ENCODE peak calls at places on chromosomes 6 and 20, in four cellular contexts. One of them, this sample, is unnamed.

GRCh38 chr20:32961956-32962517 is 42.2 kb downstream of the SUN5 start:
- DNase-seq in naive thymus-derived CD4-positive, alpha-beta T cell: no peak
- DNase-seq in LNCaP clone FGC: no peak
- DNase-seq in hepatocyte: peak; percentile 4
- DNase-seq in this sample: no peak

GRCh38 chr20:13231031-13231752 is 10.1 kb downstream of the ISM1 start:
- DNase-seq in naive thymus-derived CD4-positive, alpha-beta T cell: peak; percentile 78
- DNase-seq in LNCaP clone FGC: no peak
- DNase-seq in hepatocyte: no peak
- DNase-seq in this sample: peak; percentile 52

GRCh38 chr6:3324262-3324942 is 65.7 kb downstream of the PSMG4 start:
- DNase-seq in naive thymus-derived CD4-positive, alpha-beta T cell: no peak
- DNase-seq in LNCaP clone FGC: no peak
- DNase-seq in hepatocyte: peak; percentile 51
- DNase-seq in this sample: peak; percentile 81

GRCh38 chr20:12824353-12824752 is 184.4 kb upstream of the SPTLC3 start:
- DNase-seq in naive thymus-derived CD4-positive, alpha-beta T cell: no peak
- DNase-seq in LNCaP clone FGC: no peak
- DNase-seq in hepatocyte: no peak
- DNase-seq in this sample: no peak

GRCh38 chr20:9617940-9618339 is 103.5 kb downstream of the LAMP5 start:
- DNase-seq in naive thymus-derived CD4-positive, alpha-beta T cell: no peak
- DNase-seq in LNCaP clone FGC: peak; percentile 71
- DNase-seq in hepatocyte: peak; percentile 74
- DNase-seq in this sample: no peak

GRCh38 chr20:5480824-5481600 is 164.3 kb upstream of the PROKR2 start:
- DNase-seq in naive thymus-derived CD4-positive, alpha-beta T cell: no peak
- DNase-seq in LNCaP clone FGC: no peak
- DNase-seq in hepatocyte: no peak
- DNase-seq in this sample: no peak

GRCh38 chr6:3351837-3352524 is 93.2 kb downstream of the PSMG4 start:
- DNase-seq in naive thymus-derived CD4-positive, alpha-beta T cell: no peak
- DNase-seq in LNCaP clone FGC: no peak
- DNase-seq in hepatocyte: no peak
- DNase-seq in this sample: no peak

GRCh38 chr6:129709451-129709908 is 497 bp downstream of the ARHGAP18 start:
- DNase-seq in naive thymus-derived CD4-positive, alpha-beta T cell: no peak
- DNase-seq in LNCaP clone FGC: no peak
- DNase-seq in hepatocyte: peak; percentile 33
- DNase-seq in this sample: peak; percentile 37

GRCh38 chr6:55448446-55448845 is 121.2 kb downstream of the GFRAL start:
- DNase-seq in naive thymus-derived CD4-positive, alpha-beta T cell: no peak
- DNase-seq in LNCaP clone FGC: no peak
- DNase-seq in hepatocyte: no peak
- DNase-seq in this sample: no peak

GRCh38 chr6:99495466-99495865 is 19.8 kb downstream of the USP45 start:
- DNase-seq in naive thymus-derived CD4-positive, alpha-beta T cell: no peak
- DNase-seq in LNCaP clone FGC: no peak
- DNase-seq in hepatocyte: no peak
- DNase-seq in this sample: no peak

GRCh38 chr6:144331610-144332009 is 46.5 kb downstream of the UTRN start:
- DNase-seq in naive thymus-derived CD4-positive, alpha-beta T cell: no peak
- DNase-seq in LNCaP clone FGC: no peak
- DNase-seq in hepatocyte: no peak
- DNase-seq in this sample: no peak

GRCh38 chr6:96458771-96459170 is 62.8 kb upstream of the UFL1 start:
- DNase-seq in naive thymus-derived CD4-positive, alpha-beta T cell: no peak
- DNase-seq in LNCaP clone FGC: no peak
- DNase-seq in hepatocyte: no peak
- DNase-seq in this sample: no peak

GRCh38 chr6:123802351-123802696 is 1.3 kb upstream of the NKAIN2 start:
- DNase-seq in naive thymus-derived CD4-positive, alpha-beta T cell: no peak
- DNase-seq in LNCaP clone FGC: no peak
- DNase-seq in hepatocyte: peak; percentile 5
- DNase-seq in this sample: no peak

GRCh38 chr20:13625241-13625981 is 13.3 kb downstream of the TASP1 start:
- DNase-seq in naive thymus-derived CD4-positive, alpha-beta T cell: no peak
- DNase-seq in LNCaP clone FGC: no peak
- DNase-seq in hepatocyte: no peak
- DNase-seq in this sample: no peak

GRCh38 chr20:57047281-57048026 is 219.0 kb downstream of the BMP7 start:
- DNase-seq in naive thymus-derived CD4-positive, alpha-beta T cell: no peak
- DNase-seq in LNCaP clone FGC: no peak
- DNase-seq in hepatocyte: no peak
- DNase-seq in this sample: no peak

GRCh38 chr6:121590438-121590837 is 155.0 kb downstream of the GJA1 start:
- DNase-seq in naive thymus-derived CD4-positive, alpha-beta T cell: no peak
- DNase-seq in LNCaP clone FGC: no peak
- DNase-seq in hepatocyte: no peak
- DNase-seq in this sample: peak; percentile 55

GRCh38 chr20:17882065-17882833 is 86.3 kb downstream of the SNX5 start:
- DNase-seq in naive thymus-derived CD4-positive, alpha-beta T cell: no peak
- DNase-seq in LNCaP clone FGC: no peak
- DNase-seq in hepatocyte: no peak
- DNase-seq in this sample: no peak

GRCh38 chr6:95280690-95281273 is 296.6 kb upstream of the MANEA start:
- DNase-seq in naive thymus-derived CD4-positive, alpha-beta T cell: no peak
- DNase-seq in LNCaP clone FGC: peak; percentile 3
- DNase-seq in hepatocyte: peak; percentile 69
- DNase-seq in this sample: peak; percentile 10

GRCh38 chr20:2292711-2293110 is 3.1 kb upstream of the TGM3 start:
- DNase-seq in naive thymus-derived CD4-positive, alpha-beta T cell: no peak
- DNase-seq in LNCaP clone FGC: no peak
- DNase-seq in hepatocyte: peak; percentile 24
- DNase-seq in this sample: no peak

GRCh38 chr6:11263185-11263817 is 30.8 kb upstream of the NEDD9 start:
- DNase-seq in naive thymus-derived CD4-positive, alpha-beta T cell: no peak
- DNase-seq in LNCaP clone FGC: no peak
- DNase-seq in hepatocyte: peak; percentile 65
- DNase-seq in this sample: peak; percentile 39

GRCh38 chr20:61533231-61533631 is 281.2 kb downstream of the CDH4 start:
- DNase-seq in naive thymus-derived CD4-positive, alpha-beta T cell: no peak
- DNase-seq in LNCaP clone FGC: no peak
- DNase-seq in hepatocyte: no peak
- DNase-seq in this sample: no peak

GRCh38 chr20:52593634-52594033 is 378.5 kb upstream of the TSHZ2 start:
- DNase-seq in naive thymus-derived CD4-positive, alpha-beta T cell: no peak
- DNase-seq in LNCaP clone FGC: no peak
- DNase-seq in hepatocyte: no peak
- DNase-seq in this sample: no peak

GRCh38 chr6:27650620-27651370 is 177.9 kb upstream of the ZNF184 start:
- DNase-seq in naive thymus-derived CD4-positive, alpha-beta T cell: no peak
- DNase-seq in LNCaP clone FGC: no peak
- DNase-seq in hepatocyte: peak; percentile 86
- DNase-seq in this sample: no peak

GRCh38 chr6:53338304-53338703 is 10.4 kb downstream of the ELOVL5 start:
- DNase-seq in naive thymus-derived CD4-positive, alpha-beta T cell: no peak
- DNase-seq in LNCaP clone FGC: no peak
- DNase-seq in hepatocyte: no peak
- DNase-seq in this sample: no peak

GRCh38 chr20:19427480-19427879 is 215.0 kb downstream of the SLC24A3 start:
- DNase-seq in naive thymus-derived CD4-positive, alpha-beta T cell: no peak
- DNase-seq in LNCaP clone FGC: peak; percentile 89
- DNase-seq in hepatocyte: peak; percentile 46
- DNase-seq in this sample: no peak

DNA sequence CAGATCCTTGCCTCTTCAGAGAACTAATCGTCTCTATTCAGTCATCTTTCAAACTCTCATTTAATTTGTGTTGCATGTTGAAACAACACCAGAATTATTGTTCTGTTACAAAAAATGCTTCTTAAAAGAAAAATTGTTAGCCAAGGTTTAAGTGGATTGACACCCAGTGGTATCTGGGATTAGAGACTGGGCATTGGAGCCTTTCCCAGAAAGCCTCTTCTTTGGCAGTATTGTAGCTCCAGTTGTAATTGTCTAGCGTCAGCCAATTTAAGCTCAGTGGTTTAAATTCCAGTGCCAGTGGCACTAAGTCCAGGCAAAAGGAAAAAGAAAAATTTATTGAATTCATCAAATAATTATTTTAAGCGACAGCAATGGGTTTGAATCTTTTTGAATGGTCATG is 801 bp downstream of the CCDC28A start:
- DNase-seq in naive thymus-derived CD4-positive, alpha-beta T cell: no peak
- DNase-seq in LNCaP clone FGC: no peak
- DNase-seq in hepatocyte: no peak
- DNase-seq in this sample: no peak
- H3K4me3 ChIP-seq in naive thymus-derived CD4-positive, alpha-beta T cell: peak overlapping the region; percentile 94
- H3K4me3 ChIP-seq in LNCaP clone FGC: peak overlapping the region; percentile 89
- H3K4me3 ChIP-seq in hepatocyte: peak overlapping the region; percentile 68
- H3K4me3 ChIP-seq in this sample: peak overlapping the region; percentile 83

DNA sequence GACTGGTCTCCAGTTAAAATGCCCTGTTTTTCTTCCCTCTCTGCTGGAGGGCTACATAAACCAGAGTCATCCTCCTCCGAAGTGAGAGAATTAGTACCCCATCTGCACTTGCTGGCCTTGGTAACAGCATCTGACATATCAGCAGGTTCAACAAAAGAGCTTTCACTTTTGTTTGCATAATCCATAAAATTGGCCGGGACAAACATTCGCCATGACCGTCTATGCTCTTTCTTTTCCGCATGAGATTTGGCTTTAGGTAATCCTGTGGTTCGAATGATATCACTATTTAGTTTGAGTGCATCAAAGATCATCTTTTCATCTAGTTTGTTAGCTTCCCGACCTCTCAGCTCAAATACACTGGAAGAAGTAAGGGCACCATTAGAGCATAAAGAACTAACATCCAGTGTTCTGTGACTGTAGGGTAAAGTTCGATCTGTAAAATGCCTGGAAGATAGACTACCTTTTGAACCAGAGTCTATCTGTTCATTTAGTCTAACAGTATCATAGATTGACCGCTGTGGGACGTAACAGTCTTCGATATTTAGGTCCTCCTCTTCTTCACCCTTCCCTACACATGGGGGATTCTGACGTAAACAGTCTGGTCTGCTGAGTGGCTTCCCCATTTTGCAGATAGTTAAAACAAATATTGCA is 101.6 kb downstream of the DST start:
- DNase-seq in naive thymus-derived CD4-positive, alpha-beta T cell: no peak
- DNase-seq in LNCaP clone FGC: no peak
- DNase-seq in hepatocyte: peak; percentile 14
- DNase-seq in this sample: no peak
- H3K4me3 ChIP-seq in naive thymus-derived CD4-positive, alpha-beta T cell: no peak overlapping the region
- H3K4me3 ChIP-seq in LNCaP clone FGC: peak overlapping the region; percentile 51
- H3K4me3 ChIP-seq in hepatocyte: peak overlapping the region; percentile 57
- H3K4me3 ChIP-seq in this sample: peak overlapping the region; percentile 56

DNA sequence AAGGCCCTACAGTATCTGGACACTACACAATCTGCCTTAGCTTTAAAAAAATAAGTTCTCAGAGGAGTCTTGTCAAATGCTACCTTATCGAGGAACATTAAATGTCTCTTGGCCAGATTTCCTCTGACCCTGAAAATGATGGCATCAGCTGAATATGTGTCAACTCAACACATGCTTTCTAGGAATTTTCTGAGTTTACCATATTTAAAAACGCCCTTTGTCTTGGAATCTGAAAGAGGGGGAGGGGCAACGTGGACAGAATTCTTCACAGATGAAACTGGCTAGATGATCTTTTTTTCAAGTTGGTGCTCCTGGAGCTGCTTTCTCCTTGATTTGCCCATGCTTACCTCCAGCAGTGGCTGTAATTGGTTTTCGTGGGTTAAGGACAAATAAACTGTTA is 5.1 kb downstream of the SOX4 start:
- DNase-seq in naive thymus-derived CD4-positive, alpha-beta T cell: no peak
- DNase-seq in LNCaP clone FGC: no peak
- DNase-seq in hepatocyte: no peak
- DNase-seq in this sample: no peak
- H3K4me3 ChIP-seq in naive thymus-derived CD4-positive, alpha-beta T cell: no peak overlapping the region
- H3K4me3 ChIP-seq in LNCaP clone FGC: peak overlapping the region; percentile 77
- H3K4me3 ChIP-seq in hepatocyte: peak overlapping the region; percentile 59
- H3K4me3 ChIP-seq in this sample: peak overlapping the region; percentile 80

DNA sequence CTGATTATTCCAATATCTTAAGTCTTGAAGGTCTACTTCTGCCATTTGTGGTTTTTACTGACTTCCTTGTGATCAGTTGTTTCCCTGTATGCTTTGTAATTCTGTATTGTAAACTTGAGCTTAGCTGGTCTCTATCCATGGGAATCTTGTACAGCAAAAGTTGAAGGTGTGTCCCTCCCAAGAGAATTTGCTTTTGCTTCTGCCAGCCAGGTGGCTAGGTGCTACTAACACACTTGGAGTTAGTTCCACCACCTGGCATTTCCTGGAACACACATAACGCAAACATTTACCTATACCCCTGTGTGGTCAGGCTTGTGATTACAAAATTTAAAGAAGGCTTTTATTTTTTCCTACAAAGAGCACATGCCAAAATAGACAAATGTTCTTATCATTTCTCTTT is 141.2 kb downstream of the GRM4 start:
- DNase-seq in naive thymus-derived CD4-positive, alpha-beta T cell: no peak
- DNase-seq in LNCaP clone FGC: peak; percentile 55
- DNase-seq in hepatocyte: no peak
- DNase-seq in this sample: no peak
- H3K4me3 ChIP-seq in naive thymus-derived CD4-positive, alpha-beta T cell: no peak overlapping the region
- H3K4me3 ChIP-seq in LNCaP clone FGC: no peak overlapping the region
- H3K4me3 ChIP-seq in hepatocyte: no peak overlapping the region
- H3K4me3 ChIP-seq in this sample: no peak overlapping the region

This sample was measured in skeletal muscle cell.